ENCODE peak calls at places on chromosomes 1 and 21, in four cellular contexts. F, U, X and I are unnamed samples.

GRCh38 chr1:7519181-7519860 is 251.8 kb upstream of the VAMP3 start:
- DNase-seq in F (no peak), U (no peak), X (no peak), I (no peak)

GRCh38 chr1:46102769-46103476 is 29.5 kb downstream of the PIK3R3 start:
- DNase-seq in X (no peak), F (no peak), U (no peak), I (no peak)

GRCh38 chr21:33434770-33435360 is 31.7 kb downstream of the IFNGR2 start:
- DNase-seq in U (peak; percentile 53), X (peak; percentile 53), F (peak; percentile 99), I (peak; percentile 51)

GRCh38 chr1:67367370-67368345 is 60.0 kb downstream of the IL12RB2 start:
- DNase-seq in U (no peak), F (no peak), X (peak; percentile 42), I (no peak)

GRCh38 chr21:35627462-35627861 is 432.9 kb downstream of the SETD4 start:
- DNase-seq in U (no peak), F (no peak), X (no peak), I (no peak)

GRCh38 chr1:18556364-18556763 is 74.3 kb upstream of the PAX7 start:
- DNase-seq in X (peak; percentile 25), F (no peak), U (no peak), I (no peak)

GRCh38 chr1:155522069-155522468 is 40.5 kb downstream of the ASH1L start:
- DNase-seq in X (no peak), F (no peak), U (no peak), I (no peak)

GRCh38 chr1:240800291-240800690 is 188.3 kb upstream of the GREM2 start:
- DNase-seq in X (no peak), F (no peak), U (no peak), I (no peak)

GRCh38 chr1:26408604-26409003 is 2.0 kb upstream of the LIN28A start:
- DNase-seq in F (no peak), U (no peak), X (peak; percentile 83), I (peak; percentile 65)

GRCh38 chr1:52002038-52002917 is 11.8 kb upstream of the RAB3B start:
- DNase-seq in U (peak; percentile 70), F (peak; percentile 65), X (peak; percentile 89), I (peak; percentile 82)

GRCh38 chr1:34851431-34852105 is 8.0 kb downstream of the SMIM12 start:
- DNase-seq in X (no peak), U (no peak), F (no peak), I (no peak)

GRCh38 chr1:114454539-114454938 is 56.5 kb downstream of the TRIM33 start:
- DNase-seq in U (no peak), X (no peak), F (no peak), I (no peak)

GRCh38 chr1:201025571-201026002 is 2.1 kb upstream of the KIF21B start:
- DNase-seq in U (no peak), X (peak; percentile 69), F (no peak), I (peak; percentile 27)

GRCh38 chr1:13812456-13813397 is 112.7 kb downstream of the PRDM2 start:
- DNase-seq in F (no peak), U (no peak), X (no peak), I (no peak)

GRCh38 chr1:244450597-244451538 is 841 bp downstream of the ADSS2 start:
- DNase-seq in U (peak; percentile 10), X (peak; percentile 68), F (no peak), I (peak; percentile 64)

GRCh38 chr21:32717851-32718316 is 9.9 kb downstream of the SYNJ1 start:
- DNase-seq in U (no peak), X (no peak), F (no peak), I (peak; percentile 55)

GRCh38 chr1:67659229-67659628 is 25.8 kb upstream of the GADD45A start:
- DNase-seq in U (no peak), F (no peak), X (no peak), I (no peak)

GRCh38 chr1:70222716-70223235 is 1.6 kb downstream of the SRSF11 start:
- DNase-seq in X (no peak), F (no peak), U (no peak), I (no peak)

GRCh38 chr1:43441166-43441893 is 12.4 kb downstream of the HYI start:
- DNase-seq in U (no peak), X (no peak), F (no peak), I (no peak)

GRCh38 chr1:213651077-213651476 is 336.7 kb upstream of the PROX1 start:
- DNase-seq in F (no peak), X (peak; percentile 2), U (no peak), I (no peak)

GRCh38 chr1:204836856-204837255 is 33.8 kb upstream of the NFASC start:
- DNase-seq in X (no peak), F (no peak), U (no peak), I (no peak)

GRCh38 chr1:10033359-10033845 is 644 bp downstream of the UBE4B start:
- DNase-seq in X (no peak), U (no peak), F (no peak), I (peak; percentile 49)

GRCh38 chr1:12201343-12202189 is 28.3 kb upstream of the VPS13D start:
- DNase-seq in U (no peak), X (no peak), F (no peak), I (no peak)

GRCh38 chr1:37932759-37933158 is 14.1 kb downstream of the INPP5B start:
- DNase-seq in U (no peak), F (no peak), X (peak; percentile 54), I (no peak)

GRCh38 chr1:24084050-24084449 is 27.9 kb downstream of the MYOM3 start:
- DNase-seq in U (no peak), X (no peak), F (no peak), I (no peak)

GRCh38 chr1:93609536-93609935 is 72.1 kb downstream of the BCAR3 start:
- DNase-seq in U (no peak), X (no peak), F (no peak), I (no peak)

GRCh38 chr1:1489231-1489630 is 17.7 kb downstream of the ATAD3B start:
- DNase-seq in X (no peak), U (no peak), F (no peak), I (no peak)

GRCh38 chr1:86541859-86542258 is 5.0 kb upstream of the CLCA4 start:
- DNase-seq in U (no peak), X (no peak), F (no peak), I (no peak)

GRCh38 chr1:77768006-77768405 is 8.4 kb upstream of the USP33 start:
- DNase-seq in F (no peak), U (no peak), X (no peak), I (no peak)

GRCh38 chr1:161313554-161314200 is 504 bp upstream of the SDHC start:
- DNase-seq in F (no peak), X (peak; percentile 19), U (no peak), I (no peak)

GRCh38 chr1:6412896-6413295 is 6.8 kb downstream of the HES2 start:
- DNase-seq in U (no peak), F (no peak), X (no peak), I (no peak)

GRCh38 chr1:73065585-73065984 is 783.2 kb upstream of the NEGR1 start:
- DNase-seq in F (no peak), X (no peak), U (no peak), I (no peak)

GRCh38 chr1:179187043-179187442 is 42.4 kb downstream of the ABL2 start:
- DNase-seq in F (no peak), U (no peak), X (no peak), I (no peak)
- TF ChIP-seq SPI1 in F (no peak), U (no peak), X (no peak), I (no peak)

GRCh38 chr1:106524631-106525030 is 531.8 kb upstream of the PRMT6 start:
- DNase-seq in U (no peak), F (no peak), X (no peak), I (no peak)

GRCh38 chr1:106526650-106527049 is 529.8 kb upstream of the PRMT6 start:
- DNase-seq in X (no peak), U (no peak), F (no peak), I (no peak)

DNA sequence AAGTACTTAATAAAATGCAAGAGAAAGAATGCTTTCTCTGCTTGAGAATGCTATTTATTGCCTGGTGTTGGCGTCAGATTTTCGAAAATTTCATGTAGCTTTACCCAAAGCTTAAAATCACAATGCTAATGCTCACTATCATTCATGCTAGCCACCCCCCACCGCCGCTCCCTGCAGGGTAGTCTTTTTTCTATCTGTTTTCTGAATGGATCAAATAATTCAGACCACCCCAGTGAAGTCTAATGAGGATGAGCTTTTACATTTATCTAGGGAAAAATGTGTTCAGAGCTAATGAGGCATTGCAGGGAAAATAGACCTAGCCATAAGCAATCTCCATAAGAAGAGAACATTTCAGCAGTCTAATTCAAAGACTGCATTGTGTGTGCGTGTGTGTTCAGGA is 533.0 kb upstream of the PRMT6 start:
- DNase-seq in F (no peak), X (no peak), U (no peak), I (no peak)
- TF ChIP-seq SPI1 in F (no peak), X (no peak), U (no peak), I (no peak)

GRCh38 chr1:188709146-188709545 is 1768.5 kb downstream of the BRINP3 start:
- DNase-seq in U (no peak), X (no peak), F (no peak), I (no peak)
- TF ChIP-seq SPI1 in U (no peak), X (no peak), F (no peak), I (no peak)

DNA sequence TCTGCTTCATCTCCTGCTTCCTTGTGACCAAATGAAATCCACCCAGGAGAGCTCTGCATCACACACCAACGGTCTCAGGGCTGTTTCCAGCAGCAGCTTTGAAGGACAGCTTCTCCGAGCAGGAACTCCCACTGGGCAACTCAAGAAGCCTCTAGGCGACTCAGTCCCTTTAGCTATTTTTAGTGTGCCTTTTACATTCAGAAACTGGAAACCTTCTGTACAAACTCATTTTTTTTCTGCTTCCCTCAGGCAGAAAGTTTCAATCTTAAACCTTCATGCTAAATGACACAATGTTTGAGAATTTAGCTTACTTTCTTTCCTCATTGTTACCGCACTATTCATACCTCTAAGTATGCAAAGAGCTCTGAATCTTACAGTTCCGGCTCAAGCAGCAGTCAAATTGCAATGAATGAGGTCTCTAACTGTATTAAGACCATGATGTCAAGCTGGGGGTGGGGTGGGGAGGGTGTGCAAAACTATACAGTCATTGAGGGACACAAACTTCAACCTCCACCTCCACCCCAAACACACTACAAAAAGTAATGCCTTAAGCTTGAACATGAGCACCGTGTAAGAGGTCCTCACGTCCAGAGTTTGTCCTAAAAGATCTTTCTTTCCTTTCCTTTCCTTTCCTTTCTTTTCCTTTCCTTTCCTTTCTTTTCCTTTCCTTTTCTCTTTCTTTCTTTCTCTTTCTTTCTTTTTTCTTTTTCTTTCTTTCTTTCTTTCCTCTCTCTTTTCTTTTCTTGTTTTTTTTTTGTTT is 16.4 kb upstream of the TARBP1 start:
- DNase-seq in X (no peak), U (no peak), F (peak; percentile 79), I (no peak)
- TF ChIP-seq SPI1 in X (no peak), U (no peak), F (no peak), I (no peak)

DNA sequence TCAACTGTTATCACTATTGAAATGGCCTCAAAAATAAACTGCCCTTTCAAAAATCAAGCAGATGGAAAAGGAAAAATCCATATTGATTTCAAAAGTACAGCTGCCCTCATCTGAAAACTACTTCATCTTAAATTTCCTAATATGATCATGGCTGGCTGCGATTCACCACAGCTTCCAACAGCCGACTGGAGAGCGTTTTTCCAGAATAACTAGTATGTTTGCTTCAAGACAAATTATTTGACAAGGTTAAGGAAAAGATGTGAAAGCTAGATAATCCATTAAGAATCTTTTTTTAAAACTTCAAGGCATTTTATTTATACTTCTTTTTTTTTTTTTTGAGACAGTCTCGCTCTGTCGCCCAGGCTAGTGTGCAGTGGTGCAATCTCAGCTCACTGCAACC is 4.1 kb upstream of the DEGS1 start:
- DNase-seq in U (no peak), X (no peak), F (no peak), I (no peak)
- TF ChIP-seq SPI1 in U (no peak), X (no peak), F (no peak), I (no peak)